ENCODE peak calls at places on chromosomes 2 and 18, in nine cellular contexts. One of them, this sample, is unnamed.

GRCh38 chr18:61459896-61460295 is 126.7 kb downstream of the CDH20 start:
- DNase-seq in neural progenitor cell: no peak
- DNase-seq in SK-N-SH: no peak
- DNase-seq in OCI-LY7: no peak
- DNase-seq in hepatocyte: no peak
- DNase-seq in GM23338: no peak
- DNase-seq in GM23248: no peak
- DNase-seq in PC-3: no peak
- DNase-seq in MM.1S: no peak
- DNase-seq in this sample: no peak

GRCh38 chr2:133579295-133579694 is 11.0 kb upstream of the NCKAP5 start:
- DNase-seq in MM.1S: no peak
- DNase-seq in hepatocyte: no peak
- DNase-seq in OCI-LY7: no peak
- DNase-seq in neural progenitor cell: no peak
- DNase-seq in PC-3: peak
- DNase-seq in GM23338: no peak
- DNase-seq in GM23248: peak
- DNase-seq in SK-N-SH: no peak
- DNase-seq in this sample: no peak

GRCh38 chr2:6896930-6897759 is 19.6 kb downstream of the RSAD2 start:
- DNase-seq in MM.1S: peak
- DNase-seq in SK-N-SH: peak
- DNase-seq in neural progenitor cell: no peak
- DNase-seq in GM23338: peak
- DNase-seq in GM23248: peak
- DNase-seq in hepatocyte: peak
- DNase-seq in OCI-LY7: peak
- DNase-seq in PC-3: peak
- DNase-seq in this sample: peak

GRCh38 chr2:37851828-37852584 is 73.1 kb upstream of the RMDN2 start:
- DNase-seq in MM.1S: peak
- DNase-seq in hepatocyte: no peak
- DNase-seq in neural progenitor cell: no peak
- DNase-seq in OCI-LY7: no peak
- DNase-seq in GM23338: no peak
- DNase-seq in PC-3: no peak
- DNase-seq in SK-N-SH: no peak
- DNase-seq in GM23248: no peak
- DNase-seq in this sample: no peak

GRCh38 chr2:144479138-144479537 is 40.8 kb downstream of the ZEB2 start:
- DNase-seq in SK-N-SH: no peak
- DNase-seq in neural progenitor cell: no peak
- DNase-seq in MM.1S: no peak
- DNase-seq in hepatocyte: no peak
- DNase-seq in OCI-LY7: no peak
- DNase-seq in GM23338: peak
- DNase-seq in GM23248: peak
- DNase-seq in PC-3: peak
- DNase-seq in this sample: no peak

GRCh38 chr2:96913398-96914202 is 43.7 kb upstream of the SEMA4C start:
- DNase-seq in PC-3: no peak
- DNase-seq in GM23248: no peak
- DNase-seq in neural progenitor cell: no peak
- DNase-seq in GM23338: no peak
- DNase-seq in hepatocyte: no peak
- DNase-seq in OCI-LY7: no peak
- DNase-seq in MM.1S: no peak
- DNase-seq in SK-N-SH: no peak
- DNase-seq in this sample: no peak

GRCh38 chr2:43648979-43649701 is 12.1 kb downstream of the PLEKHH2 start:
- DNase-seq in OCI-LY7: no peak
- DNase-seq in hepatocyte: no peak
- DNase-seq in GM23248: no peak
- DNase-seq in MM.1S: no peak
- DNase-seq in neural progenitor cell: no peak
- DNase-seq in SK-N-SH: no peak
- DNase-seq in PC-3: no peak
- DNase-seq in GM23338: no peak
- DNase-seq in this sample: no peak

GRCh38 chr2:199738723-199739412 is 112.1 kb downstream of the FTCDNL1 start:
- DNase-seq in OCI-LY7: no peak
- DNase-seq in GM23338: no peak
- DNase-seq in PC-3: peak
- DNase-seq in neural progenitor cell: no peak
- DNase-seq in MM.1S: no peak
- DNase-seq in SK-N-SH: no peak
- DNase-seq in hepatocyte: peak
- DNase-seq in GM23248: peak
- DNase-seq in this sample: no peak

GRCh38 chr2:167253025-167253424 is 364.7 kb downstream of the XIRP2 start:
- DNase-seq in OCI-LY7: no peak
- DNase-seq in GM23338: no peak
- DNase-seq in PC-3: peak
- DNase-seq in GM23248: no peak
- DNase-seq in MM.1S: no peak
- DNase-seq in SK-N-SH: no peak
- DNase-seq in hepatocyte: no peak
- DNase-seq in neural progenitor cell: no peak
- DNase-seq in this sample: no peak

GRCh38 chr2:133413863-133414262 is 154.4 kb downstream of the NCKAP5 start:
- DNase-seq in GM23248: no peak
- DNase-seq in neural progenitor cell: no peak
- DNase-seq in GM23338: no peak
- DNase-seq in OCI-LY7: no peak
- DNase-seq in MM.1S: no peak
- DNase-seq in PC-3: no peak
- DNase-seq in hepatocyte: no peak
- DNase-seq in SK-N-SH: no peak
- DNase-seq in this sample: no peak

GRCh38 chr18:3597159-3597977 is 147.4 kb downstream of the TGIF1 start:
- DNase-seq in hepatocyte: no peak
- DNase-seq in MM.1S: no peak
- DNase-seq in OCI-LY7: no peak
- DNase-seq in neural progenitor cell: no peak
- DNase-seq in PC-3: no peak
- DNase-seq in GM23338: no peak
- DNase-seq in GM23248: no peak
- DNase-seq in SK-N-SH: no peak
- DNase-seq in this sample: no peak

DNA sequence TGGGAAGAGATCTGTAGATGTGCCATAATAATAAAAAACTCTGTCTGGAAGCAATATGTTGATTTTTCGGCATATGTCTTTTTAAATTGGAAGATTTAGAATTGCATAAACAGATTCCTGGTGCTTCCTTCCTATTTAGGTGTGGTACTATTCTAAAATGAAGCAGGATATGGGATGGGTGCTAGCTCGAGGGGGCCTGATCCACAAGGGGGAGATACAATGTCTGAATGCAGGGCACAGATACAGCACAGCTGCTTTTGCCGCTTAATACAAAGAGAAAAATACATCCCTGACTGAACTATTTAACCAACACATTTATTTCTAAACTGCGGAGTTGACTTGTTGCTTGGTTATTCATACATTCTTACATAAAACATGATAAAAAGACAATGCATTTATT is 169.1 kb downstream of the TMEFF2 start:
- DNase-seq in MM.1S: no peak
- DNase-seq in neural progenitor cell: no peak
- DNase-seq in PC-3: no peak
- DNase-seq in hepatocyte: no peak
- DNase-seq in SK-N-SH: no peak
- DNase-seq in GM23338: peak
- DNase-seq in GM23248: no peak
- DNase-seq in OCI-LY7: no peak
- DNase-seq in this sample: no peak
- TF ChIP-seq EZH2phosphoT487 in MM.1S: no peak
- TF ChIP-seq EZH2phosphoT487 in neural progenitor cell: no peak
- TF ChIP-seq EZH2phosphoT487 in PC-3: no peak
- TF ChIP-seq EZH2phosphoT487 in hepatocyte: no peak
- TF ChIP-seq EZH2phosphoT487 in SK-N-SH: no peak
- TF ChIP-seq EZH2phosphoT487 in GM23338: no peak
- TF ChIP-seq EZH2phosphoT487 in GM23248: no peak
- TF ChIP-seq EZH2phosphoT487 in OCI-LY7: no peak
- TF ChIP-seq EZH2phosphoT487 in this sample: no peak

DNA sequence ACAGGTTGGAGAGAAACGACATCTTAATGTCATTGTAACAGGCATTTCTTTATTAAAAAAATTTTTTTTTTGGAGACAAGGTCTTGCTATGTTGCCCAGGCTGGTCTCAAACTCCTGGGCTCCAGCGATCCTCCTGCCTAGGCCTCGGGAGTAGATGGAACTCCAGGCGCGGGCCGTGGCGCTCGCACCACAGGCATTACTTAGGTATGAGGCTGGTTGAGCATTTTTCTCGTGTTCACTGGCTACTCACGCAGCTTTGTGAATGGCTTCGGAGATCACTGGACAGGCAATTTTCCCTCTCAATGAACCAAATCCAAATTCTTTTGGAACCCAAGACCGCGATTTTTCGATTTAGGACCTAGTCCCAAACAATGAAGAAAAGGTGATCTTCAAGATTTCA is 800 bp upstream of the TCF7L1 start:
- DNase-seq in hepatocyte: no peak
- DNase-seq in MM.1S: no peak
- DNase-seq in GM23338: peak
- DNase-seq in PC-3: peak
- DNase-seq in OCI-LY7: no peak
- DNase-seq in SK-N-SH: peak
- DNase-seq in GM23248: peak
- DNase-seq in neural progenitor cell: peak
- DNase-seq in this sample: no peak
- H3K4me3 ChIP-seq in hepatocyte: peak
- H3K4me3 ChIP-seq in MM.1S: peak
- H3K4me3 ChIP-seq in GM23338: peak
- H3K4me3 ChIP-seq in PC-3: peak
- H3K4me3 ChIP-seq in OCI-LY7: no peak
- H3K4me3 ChIP-seq in SK-N-SH: peak
- H3K4me3 ChIP-seq in GM23248: peak
- H3K4me3 ChIP-seq in neural progenitor cell: peak
- H3K4me3 ChIP-seq in this sample: peak

GRCh38 chr2:14082640-14083039 is 549.9 kb upstream of the LRATD1 start:
- DNase-seq in OCI-LY7: no peak
- DNase-seq in GM23338: no peak
- DNase-seq in SK-N-SH: no peak
- DNase-seq in MM.1S: no peak
- DNase-seq in PC-3: no peak
- DNase-seq in hepatocyte: no peak
- DNase-seq in GM23248: no peak
- DNase-seq in neural progenitor cell: no peak
- DNase-seq in this sample: no peak
- TF ChIP-seq EZH2phosphoT487 in OCI-LY7: no peak
- TF ChIP-seq EZH2phosphoT487 in GM23338: no peak
- TF ChIP-seq EZH2phosphoT487 in SK-N-SH: no peak
- TF ChIP-seq EZH2phosphoT487 in MM.1S: no peak
- TF ChIP-seq EZH2phosphoT487 in PC-3: no peak
- TF ChIP-seq EZH2phosphoT487 in hepatocyte: no peak
- TF ChIP-seq EZH2phosphoT487 in GM23248: no peak
- TF ChIP-seq EZH2phosphoT487 in neural progenitor cell: no peak
- TF ChIP-seq EZH2phosphoT487 in this sample: no peak

GRCh38 chr18:76445741-76446232 is 49.3 kb downstream of the ZNF516 start:
- DNase-seq in MM.1S: no peak
- DNase-seq in GM23338: no peak
- DNase-seq in SK-N-SH: peak
- DNase-seq in OCI-LY7: no peak
- DNase-seq in hepatocyte: no peak
- DNase-seq in PC-3: no peak
- DNase-seq in GM23248: peak
- DNase-seq in neural progenitor cell: no peak
- DNase-seq in this sample: no peak
- H3K4me3 ChIP-seq in MM.1S: no peak
- H3K4me3 ChIP-seq in GM23338: no peak
- H3K4me3 ChIP-seq in SK-N-SH: no peak
- H3K4me3 ChIP-seq in OCI-LY7: no peak
- H3K4me3 ChIP-seq in hepatocyte: no peak
- H3K4me3 ChIP-seq in PC-3: no peak
- H3K4me3 ChIP-seq in GM23248: peak
- H3K4me3 ChIP-seq in neural progenitor cell: no peak
- H3K4me3 ChIP-seq in this sample: no peak

GRCh38 chr2:25116956-25117355 is 51.4 kb downstream of the POMC start:
- DNase-seq in GM23248: no peak
- DNase-seq in GM23338: no peak
- DNase-seq in OCI-LY7: no peak
- DNase-seq in SK-N-SH: no peak
- DNase-seq in MM.1S: no peak
- DNase-seq in neural progenitor cell: no peak
- DNase-seq in hepatocyte: no peak
- DNase-seq in PC-3: no peak
- DNase-seq in this sample: no peak

GRCh38 chr2:25115249-25115883 is 53.0 kb downstream of the POMC start:
- DNase-seq in MM.1S: no peak
- DNase-seq in GM23248: peak
- DNase-seq in hepatocyte: no peak
- DNase-seq in neural progenitor cell: no peak
- DNase-seq in OCI-LY7: no peak
- DNase-seq in PC-3: no peak
- DNase-seq in SK-N-SH: no peak
- DNase-seq in GM23338: no peak
- DNase-seq in this sample: no peak

GRCh38 chr2:25115902-25116301 is 52.5 kb downstream of the POMC start:
- DNase-seq in GM23248: peak
- DNase-seq in SK-N-SH: no peak
- DNase-seq in GM23338: no peak
- DNase-seq in OCI-LY7: no peak
- DNase-seq in hepatocyte: peak
- DNase-seq in neural progenitor cell: no peak
- DNase-seq in PC-3: no peak
- DNase-seq in MM.1S: no peak
- DNase-seq in this sample: no peak

GRCh38 chr2:25122367-25122766 is 46.0 kb downstream of the POMC start:
- DNase-seq in neural progenitor cell: no peak
- DNase-seq in OCI-LY7: no peak
- DNase-seq in GM23248: no peak
- DNase-seq in hepatocyte: no peak
- DNase-seq in MM.1S: no peak
- DNase-seq in SK-N-SH: no peak
- DNase-seq in PC-3: no peak
- DNase-seq in GM23338: no peak
- DNase-seq in this sample: no peak

DNA sequence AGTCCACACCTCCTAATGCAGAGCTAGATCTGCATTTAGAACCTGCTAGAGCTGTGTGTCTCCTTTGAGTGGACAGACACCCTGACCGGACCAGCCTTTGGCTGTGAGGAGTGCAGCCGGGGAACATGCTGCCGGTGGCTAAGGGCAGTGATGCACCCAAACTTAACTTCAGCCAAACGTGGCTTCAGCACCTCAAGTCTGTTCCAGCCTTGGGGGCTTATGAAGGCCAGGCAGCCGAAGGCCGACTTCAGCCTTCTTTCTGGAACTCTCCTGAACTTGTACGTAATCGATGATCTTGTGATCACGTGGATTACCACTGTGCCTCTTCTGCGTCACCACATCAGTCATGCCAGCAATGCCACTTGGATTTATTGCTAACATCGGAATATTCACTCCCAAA is 49.1 kb downstream of the POMC start:
- DNase-seq in OCI-LY7: no peak
- DNase-seq in hepatocyte: no peak
- DNase-seq in SK-N-SH: no peak
- DNase-seq in MM.1S: no peak
- DNase-seq in GM23248: no peak
- DNase-seq in GM23338: no peak
- DNase-seq in PC-3: no peak
- DNase-seq in neural progenitor cell: no peak
- DNase-seq in this sample: no peak
- TF ChIP-seq EZH2phosphoT487 in OCI-LY7: no peak
- TF ChIP-seq EZH2phosphoT487 in hepatocyte: no peak
- TF ChIP-seq EZH2phosphoT487 in SK-N-SH: no peak
- TF ChIP-seq EZH2phosphoT487 in MM.1S: no peak
- TF ChIP-seq EZH2phosphoT487 in GM23248: no peak
- TF ChIP-seq EZH2phosphoT487 in GM23338: no peak
- TF ChIP-seq EZH2phosphoT487 in PC-3: no peak
- TF ChIP-seq EZH2phosphoT487 in neural progenitor cell: no peak
- TF ChIP-seq EZH2phosphoT487 in this sample: no peak

GRCh38 chr2:5696741-5697521 is 4.7 kb downstream of the SOX11 start:
- DNase-seq in SK-N-SH: peak
- DNase-seq in hepatocyte: peak
- DNase-seq in GM23338: peak
- DNase-seq in MM.1S: peak
- DNase-seq in PC-3: no peak
- DNase-seq in GM23248: peak
- DNase-seq in OCI-LY7: peak
- DNase-seq in neural progenitor cell: peak
- DNase-seq in this sample: no peak
- H3K4me3 ChIP-seq in SK-N-SH: peak
- H3K4me3 ChIP-seq in hepatocyte: peak
- H3K4me3 ChIP-seq in GM23338: peak
- H3K4me3 ChIP-seq in MM.1S: peak
- H3K4me3 ChIP-seq in PC-3: no peak
- H3K4me3 ChIP-seq in GM23248: peak
- H3K4me3 ChIP-seq in OCI-LY7: peak
- H3K4me3 ChIP-seq in neural progenitor cell: peak
- H3K4me3 ChIP-seq in this sample: no peak

This sample was measured in HCT116.